ENCODE peak calls at places on chromosomes 6 and 20, in seven cellular contexts. A is PC-9; F is spleen; V is aorta; O is Panc1; K is CD4-positive, alpha-beta memory T cell; T is foreskin keratinocyte. M is an unnamed sample. For H3K27me3 and H3K4me1, the result is how much of the 10 kb centered on the place peaks cover.

GRCh38 chr6:37919417-37920157 is 100.1 kb downstream of the ZFAND3 start:
- DNase-seq in F (no peak), A (no peak), O (no peak), T (no peak), V (no peak), K (no peak), M (no peak)

GRCh38 chr6:113564401-113565161 is 292.6 kb upstream of the MARCKS start:
- DNase-seq in A (no peak), O (no peak), K (no peak), V (peak), T (no peak), F (peak), M (peak)

GRCh38 chr6:26232950-26233607 is 131.9 kb upstream of the BTN3A2 start:
- DNase-seq in A (peak), K (peak), T (no peak), O (no peak), F (peak), V (no peak), M (no peak)

GRCh38 chr6:10420546-10421507 is 6.0 kb upstream of the TFAP2A start:
- DNase-seq in O (no peak), K (no peak), T (no peak), V (no peak), A (no peak), F (no peak), M (no peak)

GRCh38 chr6:158764941-158765340 is 54.2 kb downstream of the EZR start:
- DNase-seq in A (no peak), F (no peak), O (no peak), K (no peak), T (no peak), V (no peak), M (no peak)

GRCh38 chr6:30682181-30683117 is 4.0 kb downstream of the PPP1R18 start:
- DNase-seq in V (peak), O (peak), K (peak), A (peak), F (peak), T (peak), M (no peak)

GRCh38 chr6:107458687-107459282 is 579 bp downstream of the PDSS2 start:
- DNase-seq in T (peak), F (peak), K (peak), A (peak), O (peak), V (peak), M (no peak)

GRCh38 chr6:126182650-126183311 is 157.1 kb upstream of the CENPW start:
- DNase-seq in A (peak), T (peak), V (no peak), K (no peak), O (no peak), F (no peak), M (no peak)

GRCh38 chr6:79640146-79641111 is 9.3 kb downstream of the SH3BGRL2 start:
- DNase-seq in V (no peak), O (no peak), A (no peak), F (no peak), K (no peak), T (no peak), M (no peak)

GRCh38 chr6:165988306-165988756 is 179.3 kb downstream of the TBXT start:
- DNase-seq in V (peak), T (no peak), O (no peak), A (no peak), F (no peak), K (no peak), M (no peak)
- H3K27me3 ChIP-seq in V (under half), T (under half), O (under half), A (under half), F (under half), K (under half), M (half or more)

GRCh38 chr20:47127986-47128385 is 228.5 kb downstream of the ZMYND8 start:
- DNase-seq in F (no peak), V (no peak), O (no peak), K (no peak), A (no peak), T (no peak), M (no peak)

GRCh38 chr20:47125553-47126373 is 230.7 kb downstream of the ZMYND8 start:
- DNase-seq in K (no peak), V (no peak), O (no peak), T (peak), F (no peak), A (peak), M (no peak)

GRCh38 chr20:47126709-47127108 is 229.8 kb downstream of the ZMYND8 start:
- DNase-seq in T (peak), A (no peak), F (no peak), K (no peak), O (no peak), V (no peak), M (no peak)

GRCh38 chr20:47124235-47124717 is 229.6 kb downstream of the EYA2 start:
- DNase-seq in K (no peak), O (no peak), A (peak), F (no peak), V (no peak), T (no peak), M (no peak)

DNA sequence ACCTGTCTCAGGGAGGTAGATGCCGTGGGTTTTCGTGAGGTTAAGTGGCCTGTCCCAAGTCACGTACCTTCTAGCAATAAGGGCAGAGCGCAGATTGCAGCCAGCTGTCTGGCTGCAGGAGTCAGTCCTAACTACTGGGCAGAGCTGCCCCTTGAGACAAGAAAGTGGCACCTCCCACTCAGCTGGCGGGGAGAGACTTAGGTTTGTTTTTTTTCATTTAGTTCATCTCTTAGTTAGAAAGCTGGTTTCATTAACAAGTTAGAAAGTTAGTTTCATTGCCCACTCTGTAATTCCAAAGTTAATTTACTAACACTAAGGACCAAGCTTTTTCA is 230.2 kb downstream of the ZMYND8 start:
- DNase-seq in A (no peak), F (no peak), V (no peak), K (no peak), O (no peak), T (no peak), M (no peak)
- H3K27ac ChIP-seq in A (no peak), F (no peak), V (no peak), K (no peak), O (no peak), T (peak), M (no peak)

GRCh38 chr6:16727996-16728395 is 33.3 kb downstream of the ATXN1 start:
- DNase-seq in A (no peak), V (no peak), K (no peak), F (no peak), O (no peak), T (no peak), M (no peak)
- H3K4me1 ChIP-seq in A (under half), V (under half), K (half or more), F (half or more), O (half or more), T (under half), M (under half)

GRCh38 chr20:50348118-50348517 is 157.5 kb downstream of the CEBPB start:
- DNase-seq in O (no peak), K (no peak), F (peak), A (no peak), T (no peak), V (no peak), M (no peak)

GRCh38 chr20:50350510-50351249 is 159.5 kb upstream of the PTPN1 start:
- DNase-seq in T (no peak), F (peak), V (peak), K (no peak), A (no peak), O (no peak), M (no peak)

GRCh38 chr20:50353289-50353961 is 156.8 kb upstream of the PTPN1 start:
- DNase-seq in A (no peak), V (peak), T (no peak), F (no peak), K (no peak), O (no peak), M (no peak)

GRCh38 chr20:50354690-50355592 is 155.2 kb upstream of the PTPN1 start:
- DNase-seq in A (peak), F (peak), O (no peak), T (peak), V (peak), K (no peak), M (no peak)

DNA sequence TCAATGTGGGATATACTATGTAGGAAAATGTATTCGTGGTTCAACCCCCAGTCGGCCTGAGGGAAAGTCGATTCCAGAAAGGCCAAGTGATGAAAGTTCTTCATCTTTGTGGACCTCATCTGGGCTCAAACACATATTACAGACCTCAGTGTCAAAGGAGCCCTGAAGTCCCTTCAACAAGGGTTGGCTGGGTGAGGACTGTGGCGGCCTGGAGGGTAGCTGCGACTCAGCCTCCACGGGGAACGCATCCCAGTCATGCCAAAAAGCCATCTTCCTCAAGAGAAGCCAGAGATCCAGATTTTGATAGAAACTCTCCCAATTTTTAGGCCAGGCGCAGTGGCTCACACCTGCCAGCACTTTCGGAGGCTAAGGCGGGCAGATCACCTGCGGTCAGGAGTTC is 158.6 kb upstream of the PTPN1 start:
- DNase-seq in O (no peak), F (no peak), T (no peak), V (peak), A (no peak), K (no peak), M (no peak)
- H3K27me3 ChIP-seq in O (under half), F (under half), T (under half), V (under half), A (under half), K (under half), M (under half)

DNA sequence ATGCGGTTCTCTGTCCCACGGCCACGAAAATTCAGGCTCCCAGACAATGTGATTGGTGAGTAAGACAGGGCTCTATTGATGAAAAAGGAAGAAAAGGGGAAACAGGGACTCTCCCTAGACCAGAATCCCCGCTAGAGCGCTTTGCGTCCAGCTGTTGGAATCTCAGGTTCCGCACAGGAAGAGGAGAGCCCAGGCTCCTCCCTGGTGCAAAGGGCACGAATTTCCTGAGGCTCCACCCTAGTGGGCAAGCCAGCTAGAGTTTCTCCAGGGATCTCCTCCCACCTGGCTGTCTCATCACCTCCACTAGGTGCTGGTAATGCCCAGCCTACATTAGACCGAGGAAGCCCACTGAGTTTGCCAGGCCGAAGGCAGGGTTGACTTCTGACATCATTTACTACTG is 135.9 kb upstream of the SOX4 start:
- DNase-seq in K (no peak), O (no peak), T (no peak), A (no peak), V (no peak), F (no peak), M (no peak)
- H3K27ac ChIP-seq in K (no peak), O (no peak), T (no peak), A (no peak), V (no peak), F (no peak), M (no peak)

GRCh38 chr6:108584323-108584722 is 23.6 kb downstream of the FOXO3 start:
- DNase-seq in O (no peak), F (no peak), V (no peak), K (no peak), A (no peak), T (no peak), M (no peak)

GRCh38 chr6:108581932-108582500 is 21.3 kb downstream of the FOXO3 start:
- DNase-seq in A (no peak), O (no peak), T (no peak), K (no peak), F (no peak), V (no peak), M (no peak)

GRCh38 chr6:108580645-108581044 is 19.9 kb downstream of the FOXO3 start:
- DNase-seq in A (no peak), F (no peak), K (no peak), T (no peak), O (no peak), V (no peak), M (no peak)

GRCh38 chr6:108581237-108581931 is 20.7 kb downstream of the FOXO3 start:
- DNase-seq in F (no peak), O (no peak), T (no peak), A (peak), K (no peak), V (no peak), M (no peak)

GRCh38 chr6:108582618-108583017 is 21.9 kb downstream of the FOXO3 start:
- DNase-seq in V (no peak), A (no peak), F (no peak), T (no peak), K (no peak), O (no peak), M (no peak)
- H3K4me1 ChIP-seq in V (half or more), A (half or more), F (half or more), T (under half), K (half or more), O (under half), M (under half)

GRCh38 chr20:3084986-3085360 is 449 bp upstream of the AVP start:
- DNase-seq in A (no peak), F (no peak), T (no peak), K (no peak), V (no peak), O (no peak), M (no peak)
- H3K27me3 ChIP-seq in A (under half), F (under half), T (half or more), K (under half), V (under half), O (under half), M (under half)